ENCODE peak calls at places on chromosome 5, in six cellular contexts. O is WERI-Rb-1; R is CD8-positive, alpha-beta T cell; M is left lung; Z is cardiac muscle cell; C is heart left ventricle. D is an unnamed sample.

GRCh38 chr5:177109810-177110209 is 23.1 kb downstream of the FGFR4 start:
- DNase-seq in C (peak; percentile 56), M (no peak), O (no peak), Z (no peak), R (no peak), D (no peak)

GRCh38 chr5:168766038-168766700 is 187.0 kb upstream of the PANK3 start:
- DNase-seq in M (no peak), R (no peak), O (no peak), C (no peak), Z (no peak), D (no peak)

GRCh38 chr5:78509884-78510769 is 138.4 kb downstream of the LHFPL2 start:
- DNase-seq in C (peak; percentile 85), Z (peak; percentile 44), O (no peak), M (peak; percentile 98), R (peak; percentile 26), D (peak; percentile 61)

GRCh38 chr5:39580702-39581498 is 156.1 kb upstream of the DAB2 start:
- DNase-seq in C (no peak), Z (peak; percentile 75), O (no peak), R (no peak), M (no peak), D (peak; percentile 69)

GRCh38 chr5:127423173-127423798 is 94.2 kb upstream of the PRRC1 start:
- DNase-seq in C (no peak), O (no peak), R (no peak), M (no peak), Z (no peak), D (no peak)

GRCh38 chr5:34487202-34487879 is 168.8 kb upstream of the RAI14 start:
- DNase-seq in Z (peak; percentile 89), M (no peak), O (no peak), R (no peak), C (no peak), D (peak; percentile 94)

GRCh38 chr5:76737131-76737556 is 21.2 kb downstream of the F2R start:
- DNase-seq in Z (no peak), R (no peak), M (no peak), C (no peak), O (no peak), D (no peak)

GRCh38 chr5:153767221-153768218 is 271.2 kb downstream of the FAM114A2 start:
- DNase-seq in M (no peak), O (no peak), R (no peak), Z (no peak), C (no peak), D (no peak)

GRCh38 chr5:68745459-68745858 is 348.4 kb upstream of the SLC30A5 start:
- DNase-seq in R (no peak), O (no peak), M (no peak), Z (peak; percentile 58), C (no peak), D (peak; percentile 44)

GRCh38 chr5:54671111-54671531 is 153.6 kb downstream of the SNX18 start:
- DNase-seq in O (no peak), R (no peak), M (no peak), C (no peak), Z (peak; percentile 89), D (peak; percentile 63)

GRCh38 chr5:143887901-143888648 is 76.1 kb downstream of the HMHB1 start:
- DNase-seq in C (no peak), O (no peak), Z (peak; percentile 41), M (no peak), R (no peak), D (peak; percentile 40)

GRCh38 chr5:90866333-90866732 is 307.7 kb downstream of the ADGRV1 start:
- DNase-seq in O (no peak), C (no peak), M (no peak), Z (peak; percentile 52), R (no peak), D (peak; percentile 53)

GRCh38 chr5:168302785-168303184 is 11.3 kb downstream of the WWC1 start:
- DNase-seq in Z (no peak), M (no peak), C (no peak), O (no peak), R (no peak), D (no peak)

GRCh38 chr5:133203317-133204305 is 151.8 kb downstream of the HSPA4 start:
- DNase-seq in Z (no peak), R (no peak), C (no peak), O (no peak), M (no peak), D (no peak)

GRCh38 chr5:116702776-116703175 is 128.2 kb upstream of the SEMA6A start:
- DNase-seq in C (no peak), M (no peak), Z (no peak), R (no peak), O (no peak), D (no peak)

GRCh38 chr5:131575660-131576227 is 59.3 kb downstream of the RAPGEF6 start:
- DNase-seq in O (no peak), M (no peak), R (no peak), C (no peak), Z (no peak), D (no peak)

GRCh38 chr5:171524461-171524860 is 105.0 kb downstream of the FGF18 start:
- DNase-seq in O (no peak), C (peak; percentile 46), Z (peak; percentile 6), M (no peak), R (no peak), D (no peak)

GRCh38 chr5:100004969-100005368 is 530.2 kb upstream of the FAM174A start:
- DNase-seq in M (no peak), Z (no peak), C (no peak), R (no peak), O (no peak), D (no peak)

GRCh38 chr5:177023247-177023703 is 779 bp downstream of the ZNF346 start:
- DNase-seq in Z (peak; percentile 14), R (no peak), O (no peak), C (no peak), M (no peak), D (no peak)

GRCh38 chr5:172747471-172747870 is 23.5 kb downstream of the DUSP1 start:
- DNase-seq in C (no peak), Z (no peak), O (no peak), M (no peak), R (no peak), D (no peak)

GRCh38 chr5:137304227-137304874 is 194.8 kb downstream of the SPOCK1 start:
- DNase-seq in M (no peak), C (peak; percentile 60), Z (no peak), R (no peak), O (no peak), D (no peak)

GRCh38 chr5:20360243-20360642 is 372.2 kb upstream of the CDH18 start:
- DNase-seq in O (no peak), M (no peak), C (no peak), Z (no peak), R (no peak), D (no peak)

GRCh38 chr5:32076699-32077695 is 97.1 kb downstream of the GOLPH3 start:
- DNase-seq in C (peak; percentile 76), Z (peak; percentile 76), O (peak; percentile 56), M (no peak), R (peak; percentile 41), D (peak; percentile 76)

GRCh38 chr5:177426566-177427210 is at the start of gene GRK6:
- DNase-seq in C (peak; percentile 66), O (peak; percentile 25), Z (no peak), M (peak; percentile 90), R (peak; percentile 66), D (no peak)

GRCh38 chr5:179605026-179605833 is 18.2 kb downstream of the HNRNPH1 start:
- DNase-seq in M (no peak), O (no peak), Z (no peak), C (no peak), R (no peak), D (no peak)

GRCh38 chr5:398475-399295 is 44.3 kb upstream of the EXOC3 start:
- DNase-seq in R (no peak), C (no peak), M (peak; percentile 72), Z (no peak), O (no peak), D (no peak)

GRCh38 chr5:179297486-179298180 is 47.6 kb downstream of the ADAMTS2 start:
- DNase-seq in M (peak; percentile 68), R (no peak), Z (no peak), O (no peak), C (no peak), D (no peak)

GRCh38 chr5:3350781-3351180 is 244.9 kb upstream of the IRX1 start:
- DNase-seq in C (no peak), R (no peak), O (no peak), M (no peak), Z (no peak), D (no peak)

GRCh38 chr5:67636091-67636490 is 439.5 kb upstream of the CD180 start:
- DNase-seq in M (no peak), O (no peak), C (peak; percentile 75), R (no peak), Z (peak; percentile 46), D (peak; percentile 25)

DNA sequence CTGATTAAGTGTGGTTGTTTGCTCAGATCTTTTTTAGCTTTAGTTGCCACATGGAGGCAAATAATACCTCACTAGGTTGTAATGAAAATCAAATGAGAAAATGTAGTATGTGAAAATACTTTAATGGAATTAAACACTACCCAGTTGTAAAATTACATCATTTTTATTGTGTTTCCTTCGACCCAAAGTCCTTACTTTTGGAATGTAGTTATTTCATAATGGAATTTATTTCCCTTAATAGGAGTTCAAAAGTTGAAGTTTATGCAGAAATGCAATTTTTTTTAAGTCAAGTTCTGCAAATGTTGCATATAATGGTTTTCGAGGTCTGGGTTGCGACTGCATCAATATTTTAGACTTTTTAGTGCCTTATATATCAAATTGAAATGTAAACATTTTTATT is 31.0 kb downstream of the TNPO1 start:
- DNase-seq in R (no peak), O (no peak), Z (no peak), M (no peak), C (no peak), D (no peak)
- H3K4me3 ChIP-seq in R (peak overlapping the region; percentile 84), O (peak overlapping the region; percentile 85), Z (peak overlapping the region; percentile 66), M (peak overlapping the region; percentile 80), C (peak overlapping the region; percentile 78), D (peak overlapping the region; percentile 80)

GRCh38 chr5:169826618-169827017 is 153.7 kb downstream of the INSYN2B start:
- DNase-seq in M (no peak), C (no peak), Z (peak; percentile 33), O (no peak), R (no peak), D (peak; percentile 33)
- TF ChIP-seq CTCF in M (no peak), C (no peak), Z (peak; percentile 29), O (no peak), R (no peak), D (peak; percentile 35)

GRCh38 chr5:157566902-157567489 is 8.6 kb downstream of the ADAM19 start:
- DNase-seq in R (no peak), Z (no peak), C (no peak), M (no peak), O (no peak), D (no peak)
- H3K4me3 ChIP-seq in R (no peak overlapping the region), Z (no peak overlapping the region), C (no peak overlapping the region), M (no peak overlapping the region), O (no peak overlapping the region), D (no peak overlapping the region)

GRCh38 chr5:95862636-95863382 is 40.3 kb upstream of the GLRX start:
- DNase-seq in Z (no peak), R (no peak), M (no peak), O (no peak), C (no peak), D (no peak)

GRCh38 chr5:95861221-95861857 is 38.8 kb upstream of the GLRX start:
- DNase-seq in O (no peak), Z (peak; percentile 98), C (peak; percentile 67), R (no peak), M (no peak), D (peak; percentile 99)

GRCh38 chr5:95864456-95864855 is 41.9 kb upstream of the GLRX start:
- DNase-seq in R (no peak), M (no peak), Z (no peak), C (no peak), O (no peak), D (no peak)

GRCh38 chr5:95863383-95863757 is 40.8 kb upstream of the GLRX start:
- DNase-seq in Z (peak; percentile 89), O (no peak), R (no peak), M (no peak), C (no peak), D (peak; percentile 81)

GRCh38 chr5:95861858-95862561 is 39.5 kb upstream of the GLRX start:
- DNase-seq in M (no peak), R (peak; percentile 24), O (no peak), Z (peak; percentile 73), C (no peak), D (peak; percentile 66)
- TF ChIP-seq CTCF in M (no peak), R (no peak), O (no peak), Z (no peak), C (no peak), D (peak; percentile 15)

D was measured in fibroblast of pulmonary artery.